ENCODE peak calls at places on chromosomes 12 and 14, in seven cellular contexts. P is left cardiac atrium; T is Ammon's horn; C is activated CD4-positive, alpha-beta T cell treated with anti-CD3 and anti-CD28 coated beads, Interleukin-2, amount 10 ng/mL, durations not matched to agents 7 days and 5 days; Q is stimulated activated CD8-positive, alpha-beta memory T cell treated with anti-CD3 and anti-CD28 coated beads, Interleukin-4, amount 100 ng/mL, for 1 hour; X is T-helper 2 cell; L is CD8-positive, alpha-beta memory T cell. A is an unnamed sample.
A peak's percentile ranks its signal among the peaks of the same experiment; 100 is the strongest.

GRCh38 chr12:2868986-2869385 is 8.0 kb downstream of the FOXM1 start:
- DNase-seq in P (no peak), T (no peak), C (no peak), Q (no peak), X (no peak), L (no peak), A (no peak)

GRCh38 chr12:129096968-129097367 is 243.7 kb downstream of the GLT1D1 start:
- DNase-seq in P (no peak), T (no peak), C (no peak), Q (no peak), X (no peak), L (no peak), A (no peak)

GRCh38 chr12:11677024-11677423 is 27.6 kb downstream of the ETV6 start:
- DNase-seq in P (no peak), T (no peak), C (no peak), Q (no peak), X (no peak), L (no peak), A (no peak)

GRCh38 chr14:68248481-68249255 is 429.1 kb downstream of the RAD51B start:
- DNase-seq in P (no peak), T (peak; percentile 80), C (peak; percentile 36), Q (no peak), X (no peak), L (peak; percentile 39), A (no peak)

GRCh38 chr12:78398750-78399149 is 465.8 kb upstream of the SYT1 start:
- DNase-seq in P (no peak), T (no peak), C (no peak), Q (no peak), X (no peak), L (no peak), A (no peak)

GRCh38 chr12:48004941-48005749 is 869 bp upstream of the COL2A1 start:
- DNase-seq in P (no peak), T (no peak), C (no peak), Q (no peak), X (no peak), L (no peak), A (no peak)

GRCh38 chr12:87924149-87924548 is 105.1 kb downstream of the C12orf50 start:
- DNase-seq in P (no peak), T (peak; percentile 12), C (no peak), Q (no peak), X (no peak), L (no peak), A (no peak)

GRCh38 chr14:102097441-102098135 is 10.7 kb upstream of the HSP90AA1 start:
- DNase-seq in P (no peak), T (no peak), C (no peak), Q (no peak), X (no peak), L (no peak), A (no peak)

GRCh38 chr12:81296556-81297305 is 218.9 kb downstream of the ACSS3 start:
- DNase-seq in P (no peak), T (no peak), C (no peak), Q (no peak), X (no peak), L (no peak), A (no peak)

GRCh38 chr12:13435535-13435934 is 239.0 kb downstream of the EMP1 start:
- DNase-seq in P (no peak), T (no peak), C (no peak), Q (no peak), X (no peak), L (no peak), A (no peak)

GRCh38 chr12:79690606-79691298 is at the start of gene PAWR:
- DNase-seq in P (peak; percentile 54), T (peak; percentile 23), C (peak; percentile 27), Q (no peak), X (no peak), L (peak; percentile 11), A (no peak)

GRCh38 chr12:95796225-95796981 is 5.8 kb upstream of the NTN4 start:
- DNase-seq in P (no peak), T (no peak), C (no peak), Q (no peak), X (no peak), L (no peak), A (no peak)

GRCh38 chr12:118498171-118498570 is 121.8 kb downstream of the SUDS3 start:
- DNase-seq in P (no peak), T (no peak), C (no peak), Q (no peak), X (no peak), L (no peak), A (no peak)

GRCh38 chr14:68476212-68476964 is 316.5 kb downstream of the ZFP36L1 start:
- DNase-seq in P (peak; percentile 69), T (peak; percentile 81), C (no peak), Q (no peak), X (no peak), L (no peak), A (no peak)

GRCh38 chr14:38078393-38078792 is 129.3 kb upstream of the SSTR1 start:
- DNase-seq in P (no peak), T (no peak), C (peak; percentile 61), Q (peak; percentile 9), X (no peak), L (peak; percentile 80), A (peak; percentile 64)

GRCh38 chr14:54566410-54567223 is at the start of gene SAMD4A:
- DNase-seq in P (peak; percentile 84), T (peak; percentile 88), C (peak; percentile 54), Q (no peak), X (peak; percentile 10), L (peak; percentile 49), A (peak; percentile 43)

GRCh38 chr14:50677527-50678063 is 9.5 kb upstream of the SAV1 start:
- DNase-seq in P (no peak), T (peak; percentile 16), C (no peak), Q (no peak), X (no peak), L (no peak), A (no peak)

A was measured in effector memory CD4-positive, alpha-beta T cell.